ENCODE peak calls at places on chromosomes 2 and 18, in four cellular contexts. One of them, this sample, is unnamed.

GRCh38 chr2:33222309-33222708 is 254.1 kb upstream of the RASGRP3 start:
- DNase-seq in NCI-H2081: no peak
- DNase-seq in hypothalamus: no peak
- DNase-seq in left cardiac atrium: no peak
- DNase-seq in this sample: no peak

GRCh38 chr2:205633994-205634393 is 48.3 kb upstream of the NRP2 start:
- DNase-seq in hypothalamus: no peak
- DNase-seq in NCI-H2081: no peak
- DNase-seq in left cardiac atrium: no peak
- DNase-seq in this sample: no peak

GRCh38 chr2:219296142-219296541 is 13.1 kb downstream of the PTPRN start:
- DNase-seq in left cardiac atrium: no peak
- DNase-seq in NCI-H2081: no peak
- DNase-seq in hypothalamus: no peak
- DNase-seq in this sample: no peak

GRCh38 chr2:219002395-219003266 is 9.4 kb upstream of the CRYBA2 start:
- DNase-seq in NCI-H2081: peak
- DNase-seq in hypothalamus: no peak
- DNase-seq in left cardiac atrium: peak
- DNase-seq in this sample: peak

GRCh38 chr18:34131008-34131407 is 93.7 kb downstream of the NOL4 start:
- DNase-seq in left cardiac atrium: no peak
- DNase-seq in hypothalamus: no peak
- DNase-seq in NCI-H2081: peak
- DNase-seq in this sample: no peak

GRCh38 chr2:871175-871727 is 79.4 kb upstream of the SNTG2 start:
- DNase-seq in NCI-H2081: no peak
- DNase-seq in left cardiac atrium: no peak
- DNase-seq in hypothalamus: no peak
- DNase-seq in this sample: no peak

GRCh38 chr2:241802806-241803318 is 6.1 kb upstream of the NEU4 start:
- DNase-seq in left cardiac atrium: peak
- DNase-seq in hypothalamus: no peak
- DNase-seq in NCI-H2081: no peak
- DNase-seq in this sample: no peak

GRCh38 chr2:236125541-236125940 is 42.6 kb downstream of the GBX2 start:
- DNase-seq in hypothalamus: no peak
- DNase-seq in NCI-H2081: no peak
- DNase-seq in left cardiac atrium: no peak
- DNase-seq in this sample: no peak

GRCh38 chr2:113337809-113338208 is 59.1 kb upstream of the PAX8 start:
- DNase-seq in hypothalamus: no peak
- DNase-seq in NCI-H2081: no peak
- DNase-seq in left cardiac atrium: peak
- DNase-seq in this sample: no peak

GRCh38 chr18:59249186-59249774 is 24.0 kb downstream of the RAX start:
- DNase-seq in hypothalamus: no peak
- DNase-seq in left cardiac atrium: no peak
- DNase-seq in NCI-H2081: peak
- DNase-seq in this sample: peak

GRCh38 chr2:18473241-18473841 is 87.1 kb downstream of the RDH14 start:
- DNase-seq in hypothalamus: no peak
- DNase-seq in NCI-H2081: no peak
- DNase-seq in left cardiac atrium: peak
- DNase-seq in this sample: peak

GRCh38 chr2:44776924-44777480 is 164.5 kb upstream of the SIX3 start:
- DNase-seq in NCI-H2081: peak
- DNase-seq in left cardiac atrium: no peak
- DNase-seq in hypothalamus: no peak
- DNase-seq in this sample: no peak

GRCh38 chr2:218990052-218990451 is 3.2 kb downstream of the CRYBA2 start:
- DNase-seq in hypothalamus: no peak
- DNase-seq in NCI-H2081: no peak
- DNase-seq in left cardiac atrium: no peak
- DNase-seq in this sample: no peak

GRCh38 chr2:154855113-154855512 is 156.6 kb downstream of the KCNJ3 start:
- DNase-seq in hypothalamus: no peak
- DNase-seq in NCI-H2081: no peak
- DNase-seq in left cardiac atrium: no peak
- DNase-seq in this sample: no peak

GRCh38 chr2:197982565-197982964 is 178.2 kb downstream of the PLCL1 start:
- DNase-seq in hypothalamus: no peak
- DNase-seq in left cardiac atrium: no peak
- DNase-seq in NCI-H2081: no peak
- DNase-seq in this sample: no peak

GRCh38 chr2:240573071-240573515 is 4.8 kb downstream of the RNPEPL1 start:
- DNase-seq in left cardiac atrium: peak
- DNase-seq in NCI-H2081: no peak
- DNase-seq in hypothalamus: no peak
- DNase-seq in this sample: no peak

GRCh38 chr2:169018390-169018789 is 12.7 kb downstream of the ABCB11 start:
- DNase-seq in hypothalamus: no peak
- DNase-seq in NCI-H2081: no peak
- DNase-seq in left cardiac atrium: no peak
- DNase-seq in this sample: no peak

GRCh38 chr2:19702267-19702666 is 199.5 kb downstream of the TTC32 start:
- DNase-seq in hypothalamus: no peak
- DNase-seq in left cardiac atrium: no peak
- DNase-seq in NCI-H2081: no peak
- DNase-seq in this sample: no peak

GRCh38 chr2:80068068-80068467 is 236.5 kb downstream of the LRRTM1 start:
- DNase-seq in left cardiac atrium: no peak
- DNase-seq in hypothalamus: no peak
- DNase-seq in NCI-H2081: peak
- DNase-seq in this sample: no peak

GRCh38 chr2:127225186-127225960 is 5.3 kb upstream of the CYP27C1 start:
- DNase-seq in hypothalamus: no peak
- DNase-seq in NCI-H2081: no peak
- DNase-seq in left cardiac atrium: no peak
- DNase-seq in this sample: no peak

GRCh38 chr2:10318345-10318744 is 15.6 kb downstream of the HPCAL1 start:
- DNase-seq in hypothalamus: no peak
- DNase-seq in left cardiac atrium: no peak
- DNase-seq in NCI-H2081: no peak
- DNase-seq in this sample: no peak

GRCh38 chr2:181466661-181467576 is 9.7 kb downstream of the ITGA4 start:
- DNase-seq in hypothalamus: no peak
- DNase-seq in NCI-H2081: peak
- DNase-seq in left cardiac atrium: peak
- DNase-seq in this sample: no peak

GRCh38 chr2:187541086-187542085 is 12.8 kb downstream of the TFPI start:
- DNase-seq in hypothalamus: no peak
- DNase-seq in NCI-H2081: peak
- DNase-seq in left cardiac atrium: no peak
- DNase-seq in this sample: peak

GRCh38 chr18:48956378-48956777 is 5.6 kb upstream of the SMAD7 start:
- DNase-seq in hypothalamus: no peak
- DNase-seq in NCI-H2081: no peak
- DNase-seq in left cardiac atrium: no peak
- DNase-seq in this sample: no peak

GRCh38 chr2:64787698-64788097 is 134.0 kb upstream of the SERTAD2 start:
- DNase-seq in NCI-H2081: no peak
- DNase-seq in left cardiac atrium: no peak
- DNase-seq in hypothalamus: no peak
- DNase-seq in this sample: no peak

GRCh38 chr2:70499253-70499652 is 54.4 kb downstream of the TGFA start:
- DNase-seq in left cardiac atrium: no peak
- DNase-seq in NCI-H2081: no peak
- DNase-seq in hypothalamus: no peak
- DNase-seq in this sample: no peak

GRCh38 chr2:172655091-172655837 is 80.4 kb upstream of the RAPGEF4 start:
- DNase-seq in hypothalamus: no peak
- DNase-seq in left cardiac atrium: no peak
- DNase-seq in NCI-H2081: no peak
- DNase-seq in this sample: no peak

GRCh38 chr2:58377181-58377580 is 136.1 kb upstream of the FANCL start:
- DNase-seq in NCI-H2081: no peak
- DNase-seq in left cardiac atrium: no peak
- DNase-seq in hypothalamus: no peak
- DNase-seq in this sample: peak

GRCh38 chr2:188089896-188090295 is 201.8 kb upstream of the GULP1 start:
- DNase-seq in left cardiac atrium: no peak
- DNase-seq in NCI-H2081: peak
- DNase-seq in hypothalamus: no peak
- DNase-seq in this sample: no peak

GRCh38 chr18:7677001-7677400 is 109.9 kb downstream of the PTPRM start:
- DNase-seq in left cardiac atrium: no peak
- DNase-seq in NCI-H2081: no peak
- DNase-seq in hypothalamus: no peak
- DNase-seq in this sample: no peak

GRCh38 chr2:99858951-99859596 is 283.3 kb downstream of the AFF3 start:
- DNase-seq in left cardiac atrium: no peak
- DNase-seq in hypothalamus: no peak
- DNase-seq in NCI-H2081: no peak
- DNase-seq in this sample: no peak

GRCh38 chr2:169363570-169364150 is 1.3 kb upstream of the LRP2 start:
- DNase-seq in hypothalamus: no peak
- DNase-seq in left cardiac atrium: peak
- DNase-seq in NCI-H2081: peak
- DNase-seq in this sample: no peak

GRCh38 chr2:4219121-4219520 is 515.7 kb downstream of the DCDC2C start:
- DNase-seq in hypothalamus: no peak
- DNase-seq in NCI-H2081: peak
- DNase-seq in left cardiac atrium: no peak
- DNase-seq in this sample: no peak

GRCh38 chr18:79629606-79630005 is 50.0 kb upstream of the CTDP1 start:
- DNase-seq in hypothalamus: no peak
- DNase-seq in left cardiac atrium: no peak
- DNase-seq in NCI-H2081: no peak
- DNase-seq in this sample: no peak

GRCh38 chr2:102424754-102425153 is 1.8 kb downstream of the IL18RAP start:
- DNase-seq in NCI-H2081: no peak
- DNase-seq in hypothalamus: no peak
- DNase-seq in left cardiac atrium: no peak
- DNase-seq in this sample: no peak

GRCh38 chr2:101038455-101039255 is 36.6 kb downstream of the RPL31 start:
- DNase-seq in left cardiac atrium: no peak
- DNase-seq in NCI-H2081: no peak
- DNase-seq in hypothalamus: no peak
- DNase-seq in this sample: peak

This sample was measured in COLO829.